ENCODE peak calls at places on chromosomes 16 and 17, in seven cellular contexts. A is tibial nerve, V is sigmoid colon, Y is fibroblast of lung, X is body of pancreas, K is SK-N-SH, W is lung. G is an unnamed sample.

GRCh38 chr16:49332589-49333267 is 40.9 kb upstream of the C16orf78 start:
- DNase-seq in A (no peak), V (peak), Y (no peak), X (no peak), K (no peak), W (peak), G (no peak)

GRCh38 chr16:25063102-25063501 is 47.9 kb upstream of the ARHGAP17 start:
- DNase-seq in A (no peak), V (no peak), Y (no peak), X (no peak), K (no peak), W (no peak), G (no peak)

GRCh38 chr16:50268352-50268751 is 2.0 kb downstream of the ADCY7 start:
- DNase-seq in A (no peak), V (peak), Y (no peak), X (no peak), K (no peak), W (no peak), G (no peak)

GRCh38 chr17:66386789-66387351 is 84.5 kb downstream of the PRKCA start:
- DNase-seq in A (no peak), V (no peak), Y (no peak), X (no peak), K (no peak), W (no peak), G (no peak)

GRCh38 chr17:6508519-6509294 is 47.6 kb downstream of the PITPNM3 start:
- DNase-seq in A (no peak), V (peak), Y (no peak), X (no peak), K (no peak), W (no peak), G (no peak)

GRCh38 chr16:74521691-74522090 is 85.2 kb downstream of the GLG1 start:
- DNase-seq in A (no peak), V (no peak), Y (peak), X (no peak), K (peak), W (no peak), G (peak)

GRCh38 chr17:3447625-3448024 is 14.0 kb upstream of the OR1E2 start:
- DNase-seq in A (no peak), V (no peak), Y (peak), X (no peak), K (no peak), W (no peak), G (no peak)

GRCh38 chr16:52545544-52546262 is 1.2 kb downstream of the TOX3 start:
- DNase-seq in A (no peak), V (no peak), Y (no peak), X (no peak), K (peak), W (no peak), G (no peak)

GRCh38 chr16:56547120-56547948 is 17.5 kb upstream of the MT4 start:
- DNase-seq in A (no peak), V (peak), Y (peak), X (no peak), K (peak), W (no peak), G (peak)

GRCh38 chr17:75980188-75981018 is 1.4 kb downstream of the TEN1 start:
- DNase-seq in A (no peak), V (peak), Y (no peak), X (no peak), K (no peak), W (no peak), G (no peak)

GRCh38 chr16:66493490-66494401 is 56.2 kb downstream of the TK2 start:
- DNase-seq in A (no peak), V (peak), Y (no peak), X (no peak), K (no peak), W (no peak), G (no peak)

GRCh38 chr16:28984619-28985135 is at the start of gene LAT:
- DNase-seq in A (no peak), V (no peak), Y (no peak), X (no peak), K (no peak), W (no peak), G (no peak)

GRCh38 chr16:77780378-77780837 is 8.0 kb upstream of the VAT1L start:
- DNase-seq in A (no peak), V (no peak), Y (peak), X (no peak), K (no peak), W (no peak), G (peak)

GRCh38 chr16:87653234-87653633 is 50.9 kb downstream of the JPH3 start:
- DNase-seq in A (no peak), V (no peak), Y (peak), X (no peak), K (peak), W (no peak), G (no peak)

GRCh38 chr17:77107506-77108433 is 33.0 kb upstream of the SEC14L1 start:
- DNase-seq in A (no peak), V (no peak), Y (no peak), X (no peak), K (no peak), W (no peak), G (peak)

GRCh38 chr17:68248199-68248825 is 469 bp downstream of the AMZ2 start:
- DNase-seq in A (peak), V (peak), Y (peak), X (peak), K (no peak), W (no peak), G (peak)

GRCh38 chr17:19978206-19978802 is 676 bp upstream of the AKAP10 start:
- DNase-seq in A (no peak), V (no peak), Y (no peak), X (no peak), K (no peak), W (no peak), G (no peak)

GRCh38 chr16:50146479-50147435 is 6.3 kb upstream of the TENT4B start:
- DNase-seq in A (no peak), V (no peak), Y (no peak), X (peak), K (no peak), W (no peak), G (no peak)

GRCh38 chr17:6496116-6496481 is 51.8 kb downstream of the PIMREG start:
- DNase-seq in A (no peak), V (peak), Y (no peak), X (no peak), K (no peak), W (no peak), G (no peak)

GRCh38 chr17:17075037-17075755 is 32.9 kb downstream of the MPRIP start:
- DNase-seq in A (peak), V (peak), Y (peak), X (peak), K (peak), W (no peak), G (peak)

GRCh38 chr17:81683208-81683583 is 401 bp downstream of the ARL16 start:
- DNase-seq in A (no peak), V (no peak), Y (no peak), X (no peak), K (no peak), W (no peak), G (no peak)

GRCh38 chr16:55842369-55843104 is 9.6 kb upstream of the CES1 start:
- DNase-seq in A (no peak), V (no peak), Y (peak), X (peak), K (peak), W (no peak), G (peak)

GRCh38 chr17:65035191-65035590 is 21.3 kb downstream of the GNA13 start:
- DNase-seq in A (no peak), V (no peak), Y (no peak), X (no peak), K (no peak), W (no peak), G (no peak)

GRCh38 chr17:45038771-45039634 is 12.4 kb downstream of the DCAKD start:
- DNase-seq in A (peak), V (peak), Y (no peak), X (peak), K (no peak), W (no peak), G (no peak)

GRCh38 chr17:45043268-45043681 is 8.2 kb downstream of the DCAKD start:
- DNase-seq in A (no peak), V (peak), Y (peak), X (no peak), K (peak), W (no peak), G (peak)

GRCh38 chr17:45043813-45044540 is 7.5 kb downstream of the DCAKD start:
- DNase-seq in A (no peak), V (no peak), Y (no peak), X (no peak), K (no peak), W (no peak), G (no peak)

GRCh38 chr17:45042346-45043120 is 8.9 kb downstream of the DCAKD start:
- DNase-seq in A (no peak), V (no peak), Y (no peak), X (no peak), K (peak), W (no peak), G (no peak)

DNA sequence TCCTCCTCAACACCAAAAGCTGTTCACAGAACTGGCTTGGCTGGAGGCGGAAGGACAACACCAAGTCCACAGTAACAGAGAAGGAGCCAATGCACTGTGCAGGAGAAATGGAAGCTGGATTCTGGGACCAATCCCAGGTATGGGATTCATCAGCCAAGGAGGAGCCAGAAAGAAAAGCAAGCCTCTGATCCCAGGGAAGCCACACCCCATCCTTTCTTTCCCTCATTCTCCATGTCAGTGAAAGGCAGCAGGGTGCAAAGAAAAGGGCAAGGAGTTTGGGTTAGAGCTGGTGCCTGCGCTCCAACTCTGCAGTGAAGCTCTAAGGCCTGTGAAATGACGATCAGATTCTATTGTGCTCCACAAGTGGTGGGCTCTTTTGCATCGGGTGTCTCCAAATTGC is 11.0 kb downstream of the DCAKD start:
- DNase-seq in A (no peak), V (no peak), Y (no peak), X (no peak), K (no peak), W (no peak), G (no peak)
- H3K4me3 ChIP-seq in A (no peak), V (no peak), Y (no peak), X (no peak), K (no peak), W (no peak), G (no peak)

GRCh38 chr17:70552230-70552981 is 383.1 kb downstream of the KCNJ2 start:
- DNase-seq in A (no peak), V (no peak), Y (peak), X (no peak), K (peak), W (no peak), G (peak)
- H3K4me3 ChIP-seq in A (no peak), V (no peak), Y (no peak), X (no peak), K (no peak), W (no peak), G (no peak)

DNA sequence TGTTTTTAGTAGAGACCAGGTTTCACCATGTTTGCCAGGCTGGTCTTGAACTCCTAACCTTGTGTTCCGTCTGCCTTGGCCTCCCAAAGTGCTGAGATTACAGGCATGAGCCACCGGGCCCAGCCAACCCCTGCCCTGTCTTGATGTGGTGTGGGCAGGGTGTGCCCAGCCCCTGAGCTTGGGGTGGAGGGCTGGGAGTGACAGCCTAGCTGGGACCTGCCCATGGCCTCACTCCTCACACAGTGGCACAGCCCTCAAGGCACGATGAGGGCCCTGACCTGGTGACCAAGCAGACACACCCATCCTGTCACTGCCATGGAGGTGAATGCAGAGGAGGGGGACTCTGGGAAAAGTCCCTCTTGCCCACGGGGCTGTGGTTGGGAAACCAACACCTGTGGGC is 3.0 kb downstream of the IL32 start:
- DNase-seq in A (no peak), V (no peak), Y (no peak), X (peak), K (no peak), W (no peak), G (no peak)
- H3K4me3 ChIP-seq in A (no peak), V (no peak), Y (no peak), X (no peak), K (no peak), W (no peak), G (no peak)

GRCh38 chr16:30561212-30561816 is 3.1 kb upstream of the ZNF764 start:
- DNase-seq in A (no peak), V (no peak), Y (no peak), X (peak), K (no peak), W (peak), G (no peak)

GRCh38 chr16:30565526-30565925 is 6.0 kb downstream of the ZNF688 start:
- DNase-seq in A (no peak), V (no peak), Y (no peak), X (no peak), K (no peak), W (no peak), G (no peak)

GRCh38 chr16:30558789-30559377 is 709 bp upstream of the ZNF764 start:
- DNase-seq in A (no peak), V (no peak), Y (no peak), X (no peak), K (no peak), W (no peak), G (no peak)

GRCh38 chr16:30559690-30560089 is 1.5 kb upstream of the ZNF764 start:
- DNase-seq in A (no peak), V (no peak), Y (no peak), X (no peak), K (no peak), W (no peak), G (no peak)

DNA sequence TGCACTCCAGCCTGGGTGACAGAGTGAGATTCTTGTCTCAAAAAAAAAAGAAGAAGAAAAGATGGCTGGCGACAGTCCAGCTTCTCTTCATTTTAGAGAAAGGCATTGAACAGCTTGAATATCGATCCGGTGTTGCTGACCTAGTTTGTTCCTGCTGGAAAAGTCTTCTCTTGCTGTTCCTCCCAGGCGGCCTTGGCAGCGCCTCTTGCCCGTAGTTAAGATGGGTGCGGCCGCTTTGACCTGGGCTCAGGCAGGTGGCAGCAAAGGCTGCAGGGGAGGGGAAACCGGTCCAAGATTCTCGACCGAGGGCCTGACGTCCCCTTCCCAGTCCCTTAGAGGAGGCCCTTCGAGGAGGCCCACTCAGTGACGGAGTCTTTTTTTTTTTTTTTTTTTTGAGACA is 3.8 kb upstream of the ZNF764 start:
- DNase-seq in A (no peak), V (no peak), Y (no peak), X (no peak), K (no peak), W (no peak), G (no peak)
- H3K4me3 ChIP-seq in A (peak), V (peak), Y (no peak), X (no peak), K (no peak), W (no peak), G (no peak)

DNA sequence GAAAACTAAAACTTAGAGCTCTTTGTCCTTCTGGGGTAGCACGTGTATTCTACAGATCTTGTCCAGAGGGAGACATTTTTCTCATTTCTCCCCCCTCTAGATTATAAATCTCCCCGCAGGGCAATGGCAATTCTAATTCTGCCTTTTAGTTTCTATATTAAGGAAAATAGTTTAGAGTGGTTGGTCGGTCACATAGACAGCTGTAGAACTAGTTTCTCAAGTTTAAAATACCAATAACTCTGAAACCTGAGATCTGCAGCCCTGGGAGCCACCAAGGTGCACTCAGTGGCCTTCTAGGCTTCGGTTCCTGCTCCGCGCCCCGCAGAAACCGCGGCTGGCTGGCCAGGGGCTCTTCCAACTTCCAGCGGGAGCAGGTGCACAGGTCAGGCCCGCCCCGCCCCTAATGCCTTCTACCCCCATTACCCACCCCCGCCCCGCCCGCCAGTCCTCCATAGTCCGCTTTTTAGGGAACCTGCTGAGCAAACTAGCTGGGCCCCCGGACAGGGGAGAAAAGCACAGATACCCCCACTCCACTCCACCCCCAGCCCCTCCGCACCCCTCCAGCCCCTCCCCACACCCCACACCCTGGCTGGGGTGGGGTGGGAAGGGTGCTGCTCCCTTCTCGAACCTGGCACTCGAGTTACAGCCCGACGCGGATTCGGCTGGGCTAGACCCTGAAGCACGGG is 432 bp downstream of the SLFN11 start:
- DNase-seq in A (no peak), V (no peak), Y (peak), X (no peak), K (peak), W (no peak), G (peak)
- H3K4me3 ChIP-seq in A (peak), V (peak), Y (peak), X (no peak), K (no peak), W (peak), G (peak)

GRCh38 chr16:716768-717325 is 1.9 kb downstream of the METRN start:
- DNase-seq in A (no peak), V (no peak), Y (no peak), X (no peak), K (no peak), W (no peak), G (no peak)
- H3K4me3 ChIP-seq in A (peak), V (no peak), Y (peak), X (no peak), K (no peak), W (no peak), G (peak)

GRCh38 chr17:8504460-8505207 is 69.0 kb downstream of the NDEL1 start:
- DNase-seq in A (no peak), V (no peak), Y (no peak), X (no peak), K (no peak), W (no peak), G (no peak)
- H3K4me3 ChIP-seq in A (no peak), V (no peak), Y (no peak), X (no peak), K (no peak), W (no peak), G (no peak)